ENCODE peak calls at places on chromosome 3, in five cellular contexts. V, A, Y, O and Q are unnamed samples.

GRCh38 chr3:157081681-157082210 is 78.2 kb downstream of the CCNL1 start:
- DNase-seq in V (peak), A (peak), Y (peak), O (no peak), Q (peak)

GRCh38 chr3:149179225-149179624 is 42.4 kb downstream of the CP start:
- DNase-seq in V (peak), A (peak), Y (no peak), O (no peak), Q (peak)

GRCh38 chr3:72820405-72820804 is 27.8 kb downstream of the SHQ1 start:
- DNase-seq in V (peak), A (peak), Y (peak), O (no peak), Q (peak)

GRCh38 chr3:15660055-15660940 is 58.8 kb downstream of the BTD start:
- DNase-seq in V (no peak), A (no peak), Y (no peak), O (no peak), Q (no peak)

GRCh38 chr3:161913786-161914389 is 417.3 kb downstream of the OTOL1 start:
- DNase-seq in V (peak), A (peak), Y (peak), O (no peak), Q (peak)

GRCh38 chr3:185253645-185254410 is at the start of gene EHHADH:
- DNase-seq in V (peak), A (peak), Y (peak), O (peak), Q (peak)

GRCh38 chr3:29384640-29385039 is 103.8 kb downstream of the RBMS3 start:
- DNase-seq in V (peak), A (peak), Y (peak), O (no peak), Q (peak)

GRCh38 chr3:175163686-175164085 is 304.6 kb downstream of the NAALADL2 start:
- DNase-seq in V (no peak), A (no peak), Y (no peak), O (no peak), Q (no peak)

GRCh38 chr3:139127101-139127500 is 82.4 kb upstream of the PRR23C start:
- DNase-seq in V (peak), A (peak), Y (peak), O (no peak), Q (peak)

GRCh38 chr3:60053518-60054265 is 1003.9 kb upstream of the CFAP20DC start:
- DNase-seq in V (peak), A (peak), Y (no peak), O (no peak), Q (peak)

GRCh38 chr3:135444058-135444457 is 521.5 kb upstream of the PPP2R3A start:
- DNase-seq in V (no peak), A (no peak), Y (no peak), O (no peak), Q (no peak)